ENCODE peak calls at places on chromosome 10, in six cellular contexts. U is HCEC 1CT; I is HEK293T; Z is stimulated activated CD4-positive, alpha-beta T cell treated with anti-CD3 and anti-CD28 coated beads, Interleukin-15, amount 100 ng/mL, for 24 hours; C is stimulated activated CD8-positive, alpha-beta memory T cell treated with anti-CD3 and anti-CD28 coated beads, Interleukin-7, amount 100 ng/mL, for 1 hour; O is tibial artery. F is an unnamed sample.

GRCh38 chr10:61397175-61397986 is 55.8 kb downstream of the TMEM26 start:
- DNase-seq in U (peak; percentile 75), Z (no peak), C (no peak), O (no peak), I (no peak), F (peak; percentile 62)

GRCh38 chr10:54124209-54124890 is 676.7 kb downstream of the PCDH15 start:
- DNase-seq in O (no peak), Z (no peak), C (no peak), I (no peak), U (no peak), F (no peak)

GRCh38 chr10:71429929-71430328 is 33.2 kb downstream of the CDH23 start:
- DNase-seq in O (no peak), C (no peak), I (peak; percentile 51), Z (no peak), U (no peak), F (no peak)

GRCh38 chr10:34584164-34584563 is 230.9 kb downstream of the PARD3 start:
- DNase-seq in Z (no peak), O (no peak), I (no peak), C (no peak), U (peak; percentile 89), F (no peak)

GRCh38 chr10:43205681-43206390 is 61.0 kb downstream of the RASGEF1A start:
- DNase-seq in I (no peak), U (no peak), Z (peak; percentile 1), C (no peak), O (peak; percentile 56), F (no peak)

GRCh38 chr10:1152386-1153252 is 96.4 kb downstream of the WDR37 start:
- DNase-seq in O (peak; percentile 45), Z (no peak), I (no peak), U (no peak), C (no peak), F (no peak)

GRCh38 chr10:99628923-99629624 is 8.8 kb upstream of the SLC25A28 start:
- DNase-seq in U (no peak), C (no peak), O (no peak), Z (no peak), I (no peak), F (no peak)

GRCh38 chr10:127563718-127564553 is 14.8 kb downstream of the NPS start:
- DNase-seq in O (no peak), U (no peak), Z (peak; percentile 56), C (no peak), I (peak; percentile 43), F (peak; percentile 19)